ENCODE peak calls at places on chromosome 22, in ten cellular contexts. E is GM10248; T is GM03348; V is BJ; P is Kasumi-1; O is CD8-positive, alpha-beta memory T cell; J is LoVo; Y is activated naive CD8-positive, alpha-beta T cell treated with anti-CD3 and anti-CD28 coated beads for 36 hours; B is SK-N-SH; U is CD4-positive, alpha-beta T cell. D is an unnamed sample.
A peak's percentile ranks its signal among the peaks of the same experiment; 100 is the strongest.

GRCh38 chr22:45731798-45732495 is 60.3 kb downstream of the ATXN10 start:
- DNase-seq in E (no peak), T (peak; percentile 30), V (no peak), P (peak; percentile 40), O (no peak), J (no peak), Y (no peak), B (no peak), U (no peak), D (no peak)

GRCh38 chr22:46083383-46084350 is 66.7 kb upstream of the PPARA start:
- DNase-seq in E (no peak), T (no peak), V (no peak), P (no peak), O (no peak), J (peak; percentile 48), Y (no peak), B (no peak), U (no peak), D (no peak)

GRCh38 chr22:42627981-42628380 is 12.4 kb downstream of the ATP5MGL start:
- DNase-seq in E (no peak), T (no peak), V (no peak), P (no peak), O (no peak), J (no peak), Y (no peak), B (no peak), U (no peak), D (no peak)

GRCh38 chr22:37566903-37567798 is 6.9 kb downstream of the CDC42EP1 start:
- DNase-seq in E (peak; percentile 92), T (peak; percentile 73), V (no peak), P (peak; percentile 50), O (peak; percentile 91), J (peak; percentile 46), Y (peak; percentile 90), B (peak; percentile 91), U (peak; percentile 79), D (peak; percentile 80)

GRCh38 chr22:32245042-32245441 is 10.1 kb downstream of the SLC5A4 start:
- DNase-seq in E (no peak), T (no peak), V (no peak), P (no peak), O (no peak), J (peak; percentile 15), Y (no peak), B (no peak), U (no peak), D (no peak)

GRCh38 chr22:33697640-33698039 is 222.6 kb downstream of the LARGE1 start:
- DNase-seq in E (no peak), T (peak; percentile 23), V (no peak), P (no peak), O (no peak), J (no peak), Y (no peak), B (no peak), U (no peak), D (no peak)

GRCh38 chr22:22988785-22989184 is 81.5 kb upstream of the GNAZ start:
- DNase-seq in E (no peak), T (no peak), V (no peak), P (no peak), O (no peak), J (no peak), Y (no peak), B (no peak), U (no peak), D (no peak)

GRCh38 chr22:43881091-43882061 is 10.4 kb downstream of the PNPLA5 start:
- DNase-seq in E (no peak), T (no peak), V (no peak), P (no peak), O (no peak), J (no peak), Y (no peak), B (no peak), U (no peak), D (no peak)

GRCh38 chr22:35377735-35378134 is 3.2 kb upstream of the HMOX1 start:
- DNase-seq in E (no peak), T (no peak), V (no peak), P (no peak), O (no peak), J (no peak), Y (no peak), B (no peak), U (no peak), D (no peak)

D was measured in GDM1.